ENCODE peak calls at places on chromosomes 7 and 10, in seven cellular contexts. F is type B pancreatic cell, Y is stromal cell of bone marrow, G is NCI-H1048, D is amniotic stem cell, A is AG20443, T is GM23248. K is an unnamed sample.

GRCh38 chr7:69893915-69894314 is 295.6 kb downstream of the AUTS2 start:
- DNase-seq in F (no peak), D (no peak), A (peak), Y (peak), T (peak), G (no peak), K (no peak)

GRCh38 chr10:119454231-119454804 is 88.2 kb downstream of the RGS10 start:
- DNase-seq in T (no peak), F (no peak), G (no peak), A (no peak), Y (no peak), D (no peak), K (no peak)

GRCh38 chr7:69630292-69630691 is 32.0 kb downstream of the AUTS2 start:
- DNase-seq in Y (peak), T (peak), F (no peak), D (peak), A (peak), G (no peak), K (peak)

GRCh38 chr7:15839415-15840100 is 153.1 kb upstream of the MEOX2 start:
- DNase-seq in T (peak), Y (no peak), F (no peak), D (no peak), G (no peak), A (peak), K (no peak)

GRCh38 chr7:128112781-128113221 is 81.6 kb upstream of the LRRC4 start:
- DNase-seq in F (no peak), A (no peak), D (no peak), T (no peak), G (no peak), Y (no peak), K (no peak)

GRCh38 chr7:47266799-47267198 is 315.1 kb downstream of the TNS3 start:
- DNase-seq in D (no peak), F (no peak), A (no peak), Y (no peak), T (peak), G (no peak), K (no peak)

GRCh38 chr7:98719396-98719795 is 102.3 kb downstream of the NPTX2 start:
- DNase-seq in G (no peak), A (no peak), Y (no peak), T (no peak), D (no peak), F (no peak), K (no peak)

GRCh38 chr7:112347088-112347487 is 103.2 kb upstream of the IFRD1 start:
- DNase-seq in A (no peak), Y (no peak), F (no peak), T (no peak), G (no peak), D (no peak), K (no peak)

GRCh38 chr10:30671011-30671616 is 41.6 kb upstream of the LYZL2 start:
- DNase-seq in G (peak), T (peak), Y (peak), D (peak), F (peak), A (peak), K (peak)

GRCh38 chr7:24279512-24279911 is 4.5 kb upstream of the NPY start:
- DNase-seq in D (no peak), G (no peak), F (no peak), A (no peak), Y (no peak), T (no peak), K (no peak)

K was measured in GM04503.